ENCODE peak calls at places on chromosome 6, in nine cellular contexts. One of them, this sample, is unnamed.

GRCh38 chr6:80366721-80367120 is 260.2 kb downstream of the BCKDHB start:
- DNase-seq in A549: no peak
- DNase-seq in stimulated activated CD4-positive, alpha-beta T cell treated with anti-CD3 and anti-CD28 coated beads, Interleukin-4, amount 100 ng/mL, for 1 hour: no peak
- DNase-seq in cardiac muscle cell: peak
- DNase-seq in activated CD8-positive, alpha-beta memory T cell treated with anti-CD3 and anti-CD28 coated beads for 48 hours: no peak
- DNase-seq in HEK293T: no peak
- DNase-seq in GM18507: no peak
- DNase-seq in Right ventricle myocardium superior: peak
- DNase-seq in psoas muscle: no peak
- DNase-seq in this sample: no peak

GRCh38 chr6:37966801-37967200 is 147.3 kb downstream of the ZFAND3 start:
- DNase-seq in A549: no peak
- DNase-seq in stimulated activated CD4-positive, alpha-beta T cell treated with anti-CD3 and anti-CD28 coated beads, Interleukin-4, amount 100 ng/mL, for 1 hour: no peak
- DNase-seq in cardiac muscle cell: no peak
- DNase-seq in activated CD8-positive, alpha-beta memory T cell treated with anti-CD3 and anti-CD28 coated beads for 48 hours: no peak
- DNase-seq in HEK293T: no peak
- DNase-seq in GM18507: no peak
- DNase-seq in Right ventricle myocardium superior: no peak
- DNase-seq in psoas muscle: no peak
- DNase-seq in this sample: no peak

GRCh38 chr6:3363296-3364025 is 93.4 kb downstream of the SLC22A23 start:
- DNase-seq in A549: no peak
- DNase-seq in stimulated activated CD4-positive, alpha-beta T cell treated with anti-CD3 and anti-CD28 coated beads, Interleukin-4, amount 100 ng/mL, for 1 hour: no peak
- DNase-seq in cardiac muscle cell: no peak
- DNase-seq in activated CD8-positive, alpha-beta memory T cell treated with anti-CD3 and anti-CD28 coated beads for 48 hours: no peak
- DNase-seq in HEK293T: no peak
- DNase-seq in GM18507: no peak
- DNase-seq in Right ventricle myocardium superior: no peak
- DNase-seq in psoas muscle: no peak
- DNase-seq in this sample: no peak

GRCh38 chr6:142325111-142325510 is 23.3 kb downstream of the ADGRG6 start:
- DNase-seq in A549: no peak
- DNase-seq in stimulated activated CD4-positive, alpha-beta T cell treated with anti-CD3 and anti-CD28 coated beads, Interleukin-4, amount 100 ng/mL, for 1 hour: no peak
- DNase-seq in cardiac muscle cell: no peak
- DNase-seq in activated CD8-positive, alpha-beta memory T cell treated with anti-CD3 and anti-CD28 coated beads for 48 hours: no peak
- DNase-seq in HEK293T: no peak
- DNase-seq in GM18507: no peak
- DNase-seq in Right ventricle myocardium superior: no peak
- DNase-seq in psoas muscle: no peak
- DNase-seq in this sample: no peak

GRCh38 chr6:4644962-4645361 is 131.2 kb upstream of the CDYL start:
- DNase-seq in A549: no peak
- DNase-seq in stimulated activated CD4-positive, alpha-beta T cell treated with anti-CD3 and anti-CD28 coated beads, Interleukin-4, amount 100 ng/mL, for 1 hour: no peak
- DNase-seq in cardiac muscle cell: no peak
- DNase-seq in activated CD8-positive, alpha-beta memory T cell treated with anti-CD3 and anti-CD28 coated beads for 48 hours: no peak
- DNase-seq in HEK293T: no peak
- DNase-seq in GM18507: no peak
- DNase-seq in Right ventricle myocardium superior: no peak
- DNase-seq in psoas muscle: no peak
- DNase-seq in this sample: no peak

GRCh38 chr6:33439956-33440648 is 14.3 kb upstream of the ZBTB9 start:
- DNase-seq in A549: no peak
- DNase-seq in stimulated activated CD4-positive, alpha-beta T cell treated with anti-CD3 and anti-CD28 coated beads, Interleukin-4, amount 100 ng/mL, for 1 hour: no peak
- DNase-seq in cardiac muscle cell: no peak
- DNase-seq in activated CD8-positive, alpha-beta memory T cell treated with anti-CD3 and anti-CD28 coated beads for 48 hours: no peak
- DNase-seq in HEK293T: no peak
- DNase-seq in GM18507: no peak
- DNase-seq in Right ventricle myocardium superior: no peak
- DNase-seq in psoas muscle: no peak
- DNase-seq in this sample: no peak

GRCh38 chr6:3823671-3824070 is 25.5 kb upstream of the FAM50B start:
- DNase-seq in A549: no peak
- DNase-seq in stimulated activated CD4-positive, alpha-beta T cell treated with anti-CD3 and anti-CD28 coated beads, Interleukin-4, amount 100 ng/mL, for 1 hour: no peak
- DNase-seq in cardiac muscle cell: no peak
- DNase-seq in activated CD8-positive, alpha-beta memory T cell treated with anti-CD3 and anti-CD28 coated beads for 48 hours: no peak
- DNase-seq in HEK293T: no peak
- DNase-seq in GM18507: no peak
- DNase-seq in Right ventricle myocardium superior: no peak
- DNase-seq in psoas muscle: no peak
- DNase-seq in this sample: no peak

GRCh38 chr6:22433745-22434144 is 135.6 kb upstream of the HDGFL1 start:
- DNase-seq in A549: no peak
- DNase-seq in stimulated activated CD4-positive, alpha-beta T cell treated with anti-CD3 and anti-CD28 coated beads, Interleukin-4, amount 100 ng/mL, for 1 hour: no peak
- DNase-seq in cardiac muscle cell: no peak
- DNase-seq in activated CD8-positive, alpha-beta memory T cell treated with anti-CD3 and anti-CD28 coated beads for 48 hours: no peak
- DNase-seq in HEK293T: no peak
- DNase-seq in GM18507: no peak
- DNase-seq in Right ventricle myocardium superior: no peak
- DNase-seq in psoas muscle: no peak
- DNase-seq in this sample: no peak

GRCh38 chr6:125421853-125422252 is 120.1 kb upstream of the HDDC2 start:
- DNase-seq in A549: no peak
- DNase-seq in stimulated activated CD4-positive, alpha-beta T cell treated with anti-CD3 and anti-CD28 coated beads, Interleukin-4, amount 100 ng/mL, for 1 hour: no peak
- DNase-seq in cardiac muscle cell: peak
- DNase-seq in activated CD8-positive, alpha-beta memory T cell treated with anti-CD3 and anti-CD28 coated beads for 48 hours: no peak
- DNase-seq in HEK293T: peak
- DNase-seq in GM18507: no peak
- DNase-seq in Right ventricle myocardium superior: peak
- DNase-seq in psoas muscle: peak
- DNase-seq in this sample: peak

GRCh38 chr6:108001696-108002231 is 43.8 kb upstream of the SEC63 start:
- DNase-seq in A549: no peak
- DNase-seq in stimulated activated CD4-positive, alpha-beta T cell treated with anti-CD3 and anti-CD28 coated beads, Interleukin-4, amount 100 ng/mL, for 1 hour: no peak
- DNase-seq in cardiac muscle cell: no peak
- DNase-seq in activated CD8-positive, alpha-beta memory T cell treated with anti-CD3 and anti-CD28 coated beads for 48 hours: no peak
- DNase-seq in HEK293T: no peak
- DNase-seq in GM18507: no peak
- DNase-seq in Right ventricle myocardium superior: no peak
- DNase-seq in psoas muscle: no peak
- DNase-seq in this sample: no peak

GRCh38 chr6:112501705-112502104 is 154.6 kb downstream of the RFPL4B start:
- DNase-seq in A549: no peak
- DNase-seq in stimulated activated CD4-positive, alpha-beta T cell treated with anti-CD3 and anti-CD28 coated beads, Interleukin-4, amount 100 ng/mL, for 1 hour: no peak
- DNase-seq in cardiac muscle cell: peak
- DNase-seq in activated CD8-positive, alpha-beta memory T cell treated with anti-CD3 and anti-CD28 coated beads for 48 hours: no peak
- DNase-seq in HEK293T: peak
- DNase-seq in GM18507: no peak
- DNase-seq in Right ventricle myocardium superior: peak
- DNase-seq in psoas muscle: no peak
- DNase-seq in this sample: no peak

This sample was measured in iPS DF 19.7.